ENCODE peak calls at places on chromosomes 16 and 17, in four cellular contexts. One of them, this sample, is unnamed.

GRCh38 chr17:17884281-17885028 is 47.7 kb upstream of the SREBF1 start:
- DNase-seq in stomach: no peak
- DNase-seq in NB4: no peak
- DNase-seq in IMR-90: no peak
- DNase-seq in this sample: no peak

GRCh38 chr16:66470556-66470955 is 43.5 kb downstream of the BEAN1 start:
- DNase-seq in NB4: no peak
- DNase-seq in stomach: no peak
- DNase-seq in IMR-90: no peak
- DNase-seq in this sample: no peak

GRCh38 chr16:3856367-3857141 is 24.0 kb downstream of the CREBBP start:
- DNase-seq in IMR-90: no peak
- DNase-seq in NB4: no peak
- DNase-seq in stomach: no peak
- DNase-seq in this sample: no peak

GRCh38 chr17:81955756-81956544 is 5.0 kb downstream of the NOTUM start:
- DNase-seq in stomach: no peak
- DNase-seq in NB4: no peak
- DNase-seq in IMR-90: no peak
- DNase-seq in this sample: no peak

GRCh38 chr16:54934536-54935410 is 4.1 kb downstream of the IRX5 start:
- DNase-seq in NB4: no peak
- DNase-seq in IMR-90: no peak
- DNase-seq in stomach: no peak
- DNase-seq in this sample: no peak

GRCh38 chr17:74135391-74136167 is 67.9 kb upstream of the RPL38 start:
- DNase-seq in stomach: no peak
- DNase-seq in IMR-90: no peak
- DNase-seq in NB4: no peak
- DNase-seq in this sample: no peak

GRCh38 chr17:17241656-17242055 is 4.7 kb upstream of the FLCN start:
- DNase-seq in NB4: no peak
- DNase-seq in IMR-90: no peak
- DNase-seq in stomach: no peak
- DNase-seq in this sample: no peak

GRCh38 chr17:41957869-41958231 is 8.7 kb upstream of the CNP start:
- DNase-seq in IMR-90: no peak
- DNase-seq in NB4: no peak
- DNase-seq in stomach: no peak
- DNase-seq in this sample: no peak

GRCh38 chr16:89938636-89938885 is 10.0 kb upstream of the DEF8 start:
- DNase-seq in NB4: no peak
- DNase-seq in stomach: no peak
- DNase-seq in IMR-90: no peak
- DNase-seq in this sample: no peak

GRCh38 chr17:82696916-82697807 is 1.3 kb downstream of the RAB40B start:
- DNase-seq in stomach: peak; percentile 34
- DNase-seq in IMR-90: no peak
- DNase-seq in NB4: no peak
- DNase-seq in this sample: no peak

GRCh38 chr17:73770115-73770848 is 126.0 kb upstream of the SDK2 start:
- DNase-seq in IMR-90: peak; percentile 50
- DNase-seq in NB4: no peak
- DNase-seq in stomach: peak; percentile 81
- DNase-seq in this sample: peak; percentile 88

GRCh38 chr17:52885882-52886281 is 727.4 kb upstream of the CA10 start:
- DNase-seq in NB4: no peak
- DNase-seq in IMR-90: no peak
- DNase-seq in stomach: no peak
- DNase-seq in this sample: no peak

GRCh38 chr17:1931759-1932579 is 93.2 kb downstream of the RTN4RL1 start:
- DNase-seq in NB4: no peak
- DNase-seq in stomach: peak; percentile 77
- DNase-seq in IMR-90: peak; percentile 7
- DNase-seq in this sample: peak; percentile 61

GRCh38 chr17:13204607-13205237 is 186.9 kb upstream of the ELAC2 start:
- DNase-seq in IMR-90: no peak
- DNase-seq in NB4: peak; percentile 13
- DNase-seq in stomach: no peak
- DNase-seq in this sample: no peak

GRCh38 chr17:18069101-18069500 is 18.6 kb upstream of the DRG2 start:
- DNase-seq in NB4: no peak
- DNase-seq in stomach: no peak
- DNase-seq in IMR-90: no peak
- DNase-seq in this sample: no peak

GRCh38 chr17:68290268-68290954 is 516 bp downstream of the SLC16A6 start:
- DNase-seq in NB4: peak; percentile 68
- DNase-seq in IMR-90: no peak
- DNase-seq in stomach: peak; percentile 31
- DNase-seq in this sample: peak; percentile 16

GRCh38 chr16:86565644-86566511 is 751 bp upstream of the FOXC2 start:
- DNase-seq in IMR-90: no peak
- DNase-seq in stomach: no peak
- DNase-seq in NB4: no peak
- DNase-seq in this sample: no peak

GRCh38 chr17:31560836-31561235 is 169.4 kb downstream of the RAB11FIP4 start:
- DNase-seq in stomach: no peak
- DNase-seq in IMR-90: no peak
- DNase-seq in NB4: no peak
- DNase-seq in this sample: no peak

GRCh38 chr16:12964466-12964865 is 63.1 kb downstream of the SHISA9 start:
- DNase-seq in NB4: no peak
- DNase-seq in IMR-90: no peak
- DNase-seq in stomach: no peak
- DNase-seq in this sample: no peak

GRCh38 chr17:60077672-60078519 is 825 bp downstream of the HEATR6 start:
- DNase-seq in IMR-90: no peak
- DNase-seq in stomach: no peak
- DNase-seq in NB4: peak; percentile 66
- DNase-seq in this sample: no peak

GRCh38 chr17:8650119-8650499 is 19.6 kb upstream of the MYH10 start:
- DNase-seq in stomach: no peak
- DNase-seq in NB4: no peak
- DNase-seq in IMR-90: no peak
- DNase-seq in this sample: no peak

GRCh38 chr16:56041556-56042140 is 149.6 kb upstream of the GNAO1 start:
- DNase-seq in IMR-90: no peak
- DNase-seq in stomach: no peak
- DNase-seq in NB4: peak; percentile 25
- DNase-seq in this sample: peak; percentile 32

GRCh38 chr17:70071127-70071526 is 3.9 kb upstream of the KCNJ16 start:
- DNase-seq in NB4: no peak
- DNase-seq in IMR-90: no peak
- DNase-seq in stomach: no peak
- DNase-seq in this sample: no peak

GRCh38 chr16:11484691-11485258 is 101.9 kb downstream of the LITAF start:
- DNase-seq in IMR-90: peak; percentile 73
- DNase-seq in NB4: no peak
- DNase-seq in stomach: no peak
- DNase-seq in this sample: no peak

GRCh38 chr17:15185625-15185991 is 79.5 kb downstream of the PMP22 start:
- DNase-seq in stomach: no peak
- DNase-seq in NB4: peak; percentile 92
- DNase-seq in IMR-90: peak; percentile 36
- DNase-seq in this sample: peak; percentile 50

GRCh38 chr16:35745191-35745590 is 2285.8 kb downstream of the TP53TG3F start:
- DNase-seq in stomach: no peak
- DNase-seq in IMR-90: no peak
- DNase-seq in NB4: no peak
- DNase-seq in this sample: no peak

GRCh38 chr17:410674-411401 is 58.2 kb upstream of the RPH3AL start:
- DNase-seq in stomach: no peak
- DNase-seq in IMR-90: peak; percentile 12
- DNase-seq in NB4: peak; percentile 64
- DNase-seq in this sample: peak; percentile 19

GRCh38 chr17:5042152-5043022 is 7.2 kb upstream of the SLC52A1 start:
- DNase-seq in NB4: no peak
- DNase-seq in IMR-90: no peak
- DNase-seq in stomach: no peak
- DNase-seq in this sample: no peak

GRCh38 chr16:68902376-68903345 is 59.3 kb downstream of the TANGO6 start:
- DNase-seq in NB4: peak; percentile 57
- DNase-seq in IMR-90: peak; percentile 63
- DNase-seq in stomach: no peak
- DNase-seq in this sample: peak; percentile 67

GRCh38 chr16:24993722-24994686 is 21.2 kb downstream of the ARHGAP17 start:
- DNase-seq in stomach: no peak
- DNase-seq in NB4: no peak
- DNase-seq in IMR-90: peak; percentile 96
- DNase-seq in this sample: peak; percentile 27

GRCh38 chr16:62665269-62665668 is 629.0 kb upstream of the CDH8 start:
- DNase-seq in NB4: no peak
- DNase-seq in IMR-90: no peak
- DNase-seq in stomach: no peak
- DNase-seq in this sample: no peak

GRCh38 chr17:68519911-68520310 is 7.7 kb downstream of the PRKAR1A start:
- DNase-seq in NB4: no peak
- DNase-seq in stomach: no peak
- DNase-seq in IMR-90: no peak
- DNase-seq in this sample: no peak

GRCh38 chr16:57264381-57264780 is 19.3 kb downstream of the ARL2BP start:
- DNase-seq in NB4: peak; percentile 44
- DNase-seq in IMR-90: no peak
- DNase-seq in stomach: no peak
- DNase-seq in this sample: no peak

GRCh38 chr16:57266531-57267268 is 17.8 kb downstream of the PLLP start:
- DNase-seq in stomach: peak; percentile 61
- DNase-seq in NB4: peak; percentile 64
- DNase-seq in IMR-90: no peak
- DNase-seq in this sample: peak; percentile 59

GRCh38 chr16:57264950-57265371 is 19.5 kb downstream of the PLLP start:
- DNase-seq in stomach: peak; percentile 94
- DNase-seq in IMR-90: no peak
- DNase-seq in NB4: no peak
- DNase-seq in this sample: peak; percentile 91

GRCh38 chr16:57263585-57264351 is 18.7 kb downstream of the ARL2BP start:
- DNase-seq in IMR-90: no peak
- DNase-seq in NB4: no peak
- DNase-seq in stomach: no peak
- DNase-seq in this sample: no peak

GRCh38 chr16:57265850-57266530 is 18.5 kb downstream of the PLLP start:
- DNase-seq in IMR-90: no peak
- DNase-seq in NB4: no peak
- DNase-seq in stomach: peak; percentile 93
- DNase-seq in this sample: peak; percentile 90
- TF ChIP-seq POLR2A in IMR-90: no peak
- TF ChIP-seq POLR2A in NB4: no peak
- TF ChIP-seq POLR2A in stomach: no peak
- TF ChIP-seq POLR2A in this sample: no peak

GRCh38 chr17:64655704-64656103 is 6.4 kb downstream of the SMURF2 start:
- DNase-seq in stomach: no peak
- DNase-seq in NB4: no peak
- DNase-seq in IMR-90: no peak
- DNase-seq in this sample: no peak

GRCh38 chr17:64658931-64659330 is 3.2 kb downstream of the SMURF2 start:
- DNase-seq in stomach: no peak
- DNase-seq in IMR-90: peak; percentile 90
- DNase-seq in NB4: peak; percentile 18
- DNase-seq in this sample: no peak

GRCh38 chr17:64653985-64654355 is 8.1 kb downstream of the SMURF2 start:
- DNase-seq in NB4: no peak
- DNase-seq in IMR-90: no peak
- DNase-seq in stomach: no peak
- DNase-seq in this sample: no peak

GRCh38 chr17:64661731-64661980 is 451 bp downstream of the SMURF2 start:
- DNase-seq in IMR-90: no peak
- DNase-seq in stomach: no peak
- DNase-seq in NB4: no peak
- DNase-seq in this sample: no peak

GRCh38 chr17:64657610-64658125 is 4.4 kb downstream of the SMURF2 start:
- DNase-seq in stomach: no peak
- DNase-seq in NB4: no peak
- DNase-seq in IMR-90: no peak
- DNase-seq in this sample: no peak
- H3K4me3 ChIP-seq in stomach: no peak overlapping the region
- H3K4me3 ChIP-seq in NB4: no peak overlapping the region
- H3K4me3 ChIP-seq in IMR-90: peak overlapping the region; percentile 34
- H3K4me3 ChIP-seq in this sample: no peak overlapping the region

DNA sequence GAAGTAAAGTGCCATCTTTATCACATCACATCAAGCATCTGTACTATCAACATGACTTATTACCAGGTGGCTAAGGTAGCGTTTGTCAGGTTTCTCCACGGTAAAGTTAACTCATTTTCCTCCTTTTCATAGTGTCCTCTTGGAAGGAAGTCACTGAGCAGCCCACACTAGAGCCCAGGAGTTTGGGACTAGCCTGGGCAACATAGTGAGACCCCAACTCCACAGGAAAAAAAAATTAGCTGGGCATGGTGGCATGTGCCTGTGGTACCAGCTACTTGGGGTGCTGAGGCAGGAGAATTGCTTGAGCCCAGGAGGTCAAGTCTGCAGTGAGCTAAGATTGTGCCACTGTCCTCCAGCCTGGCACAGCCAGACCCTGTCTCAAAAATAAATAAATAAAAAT is 12.9 kb downstream of the CHD9 start:
- DNase-seq in IMR-90: no peak
- DNase-seq in NB4: no peak
- DNase-seq in stomach: no peak
- DNase-seq in this sample: no peak
- TF ChIP-seq POLR2A in IMR-90: no peak
- TF ChIP-seq POLR2A in NB4: no peak
- TF ChIP-seq POLR2A in stomach: no peak
- TF ChIP-seq POLR2A in this sample: no peak

DNA sequence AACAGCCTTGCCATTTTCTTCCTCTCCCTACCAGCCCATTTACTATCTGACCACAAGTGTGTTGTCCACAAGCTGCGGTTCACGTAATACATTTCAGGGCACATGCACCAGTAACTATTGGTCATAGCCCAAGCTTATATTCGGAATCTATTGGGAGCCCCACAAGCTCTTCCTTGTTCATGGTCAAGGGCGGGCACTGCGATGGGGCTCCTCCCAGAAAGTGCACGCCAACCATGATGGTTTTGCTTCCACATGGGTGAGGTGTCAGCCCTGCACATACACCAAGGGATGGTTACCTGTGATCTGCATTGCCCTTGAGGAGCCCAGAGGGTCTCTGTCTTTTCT is 12.1 kb downstream of the THRA start:
- DNase-seq in stomach: no peak
- DNase-seq in IMR-90: no peak
- DNase-seq in NB4: no peak
- DNase-seq in this sample: no peak
- H3K4me3 ChIP-seq in stomach: no peak overlapping the region
- H3K4me3 ChIP-seq in IMR-90: no peak overlapping the region
- H3K4me3 ChIP-seq in NB4: no peak overlapping the region
- H3K4me3 ChIP-seq in this sample: no peak overlapping the region